ENCODE peak calls at places on chromosomes 3 and 15, in nine cellular contexts. Q is HCT116, N is endothelial cell of umbilical vein, V is sigmoid colon, U is suprapubic skin, P is GM23338, L is Panc1, T is esophagus muscularis mucosa, W is breast epithelium. S is an unnamed sample.

GRCh38 chr3:88038561-88038960 is 20.2 kb downstream of the CGGBP1 start:
- DNase-seq in L (no peak), N (no peak), Q (no peak), V (no peak), W (no peak), P (no peak), U (no peak), T (no peak), S (no peak)

GRCh38 chr3:124217542-124217941 is 225.6 kb upstream of the ROPN1 start:
- DNase-seq in T (no peak), P (peak), Q (peak), W (peak), U (no peak), L (no peak), N (peak), V (no peak), S (peak)

GRCh38 chr3:193774916-193775285 is 181.9 kb downstream of the OPA1 start:
- DNase-seq in N (no peak), P (no peak), U (no peak), W (no peak), L (no peak), V (no peak), T (peak), Q (no peak), S (no peak)

GRCh38 chr15:27201425-27201824 is 230.4 kb downstream of the GABRG3 start:
- DNase-seq in V (no peak), T (no peak), W (no peak), Q (no peak), L (no peak), N (no peak), P (peak), U (no peak), S (no peak)

GRCh38 chr3:195302436-195302835 is 31.5 kb upstream of the XXYLT1 start:
- DNase-seq in U (no peak), Q (no peak), N (no peak), V (no peak), T (no peak), L (no peak), P (no peak), W (no peak), S (no peak)

GRCh38 chr15:29889545-29890329 is 67.5 kb upstream of the TJP1 start:
- DNase-seq in P (peak), L (no peak), W (no peak), N (no peak), Q (no peak), V (no peak), T (no peak), U (no peak), S (no peak)

GRCh38 chr3:194203482-194204035 is 67.6 kb downstream of the HES1 start:
- DNase-seq in Q (no peak), V (no peak), T (no peak), N (no peak), W (no peak), U (no peak), L (no peak), P (peak), S (no peak)

GRCh38 chr3:133049491-133049890 is 11.3 kb downstream of the TMEM108 start:
- DNase-seq in T (no peak), U (no peak), L (no peak), P (no peak), V (no peak), Q (no peak), N (no peak), W (no peak), S (no peak)

GRCh38 chr3:124887177-124887995 is at the start of gene ITGB5:
- DNase-seq in Q (peak), T (peak), P (peak), N (peak), L (no peak), V (peak), U (peak), W (peak), S (peak)

GRCh38 chr3:13064964-13065363 is 8.3 kb downstream of the IQSEC1 start:
- DNase-seq in Q (no peak), P (no peak), N (no peak), U (no peak), W (no peak), L (no peak), T (no peak), V (no peak), S (no peak)

GRCh38 chr3:111735271-111735758 is 123.8 kb upstream of the PHLDB2 start:
- DNase-seq in T (peak), W (no peak), V (no peak), L (no peak), P (no peak), N (peak), Q (peak), U (no peak), S (no peak)

GRCh38 chr3:78139166-78139565 is 1099.3 kb downstream of the ROBO2 start:
- DNase-seq in Q (no peak), P (no peak), N (peak), U (no peak), W (no peak), L (no peak), T (no peak), V (no peak), S (no peak)

GRCh38 chr3:87354399-87354798 is 78.0 kb upstream of the POU1F1 start:
- DNase-seq in T (no peak), P (no peak), L (no peak), Q (no peak), N (no peak), V (no peak), W (no peak), U (no peak), S (peak)

GRCh38 chr3:4746241-4746958 is 232.8 kb upstream of the BHLHE40 start:
- DNase-seq in V (no peak), N (no peak), T (no peak), Q (no peak), U (no peak), W (no peak), P (no peak), L (no peak), S (no peak)

GRCh38 chr3:108602249-108602934 is 12.9 kb downstream of the DZIP3 start:
- DNase-seq in T (no peak), V (no peak), N (no peak), P (peak), W (no peak), L (no peak), U (no peak), Q (no peak), S (no peak)

GRCh38 chr3:9769426-9770275 is at the start of gene CAMK1:
- DNase-seq in W (peak), Q (no peak), L (no peak), T (no peak), N (peak), P (peak), V (peak), U (peak), S (peak)

GRCh38 chr3:143001034-143001368 is 369 bp upstream of the U2SURP start:
- DNase-seq in L (no peak), V (no peak), N (no peak), U (no peak), Q (no peak), W (peak), T (peak), P (no peak), S (no peak)

DNA sequence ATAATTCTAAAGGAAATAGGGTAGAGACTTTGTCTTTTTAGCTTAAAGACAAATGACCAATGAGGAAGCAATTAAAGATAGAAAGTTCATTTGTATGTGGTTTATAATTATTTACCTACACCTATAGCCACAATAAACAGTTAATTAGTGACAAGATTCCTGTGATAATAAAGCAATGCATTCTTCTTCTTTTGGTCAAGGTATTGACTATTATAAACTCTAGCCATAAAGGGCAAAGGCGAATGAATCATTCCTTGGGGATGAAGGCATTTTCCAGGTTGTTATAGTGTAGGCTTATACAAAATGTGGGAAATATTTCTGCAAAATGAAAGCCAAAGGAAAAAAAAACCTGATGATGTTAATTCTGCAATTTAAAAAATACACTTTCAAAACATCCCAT is 115.4 kb downstream of the PLD1 start:
- DNase-seq in P (no peak), L (no peak), N (no peak), T (no peak), W (no peak), Q (no peak), V (no peak), U (no peak), S (no peak)
- TF ChIP-seq POLR2AphosphoS5 in P (no peak), L (no peak), N (no peak), T (no peak), W (no peak), Q (no peak), V (no peak), U (no peak), S (no peak)

DNA sequence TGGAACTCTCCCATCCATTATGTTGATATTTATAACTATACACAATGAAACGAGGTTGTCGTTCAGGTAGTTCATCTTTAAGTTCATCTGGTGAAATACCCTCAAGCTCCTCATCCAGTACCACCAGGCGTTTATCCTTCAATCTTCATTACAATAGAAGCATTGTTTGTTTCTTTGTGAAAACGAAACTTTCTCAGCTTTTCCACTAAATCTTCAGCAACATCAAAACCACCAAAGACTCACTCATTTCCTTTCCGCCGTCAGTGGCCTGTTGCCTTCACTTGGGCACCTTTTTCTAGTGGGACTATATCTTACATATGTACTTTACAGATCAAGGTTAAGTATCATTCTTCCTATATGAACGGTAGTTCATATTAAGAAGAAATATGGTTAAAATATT is 44.1 kb upstream of the TFG start:
- DNase-seq in Q (no peak), W (no peak), L (no peak), T (no peak), N (no peak), U (no peak), P (no peak), V (no peak), S (no peak)
- H3K4me3 ChIP-seq in Q (no peak), W (no peak), L (no peak), T (no peak), N (no peak), U (no peak), P (no peak), V (no peak), S (no peak)

GRCh38 chr3:69817988-69818387 is 78.7 kb downstream of the MITF start:
- DNase-seq in U (no peak), P (no peak), Q (no peak), W (no peak), N (no peak), V (no peak), L (no peak), T (no peak), S (no peak)

GRCh38 chr3:69822501-69822900 is 83.2 kb downstream of the MITF start:
- DNase-seq in L (no peak), P (no peak), N (no peak), U (no peak), W (no peak), V (no peak), Q (no peak), T (no peak), S (no peak)

GRCh38 chr3:69823710-69824109 is 84.4 kb downstream of the MITF start:
- DNase-seq in P (no peak), W (no peak), U (no peak), T (no peak), Q (no peak), V (no peak), L (no peak), N (no peak), S (no peak)

GRCh38 chr3:69819283-69819682 is 80.0 kb downstream of the MITF start:
- DNase-seq in N (no peak), V (peak), P (no peak), W (no peak), Q (no peak), L (no peak), U (no peak), T (no peak), S (no peak)

GRCh38 chr3:69821133-69821532 is 81.9 kb downstream of the MITF start:
- DNase-seq in T (no peak), Q (no peak), P (no peak), U (no peak), V (no peak), L (no peak), W (no peak), N (no peak), S (no peak)
- TF ChIP-seq POLR2AphosphoS5 in T (no peak), Q (no peak), P (no peak), U (no peak), V (no peak), L (no peak), W (no peak), N (no peak), S (no peak)

GRCh38 chr15:95324596-95325135 is 1005.8 kb upstream of the NR2F2 start:
- DNase-seq in P (no peak), L (no peak), W (no peak), V (no peak), Q (no peak), T (no peak), U (no peak), N (peak), S (no peak)

GRCh38 chr15:95325763-95326688 is 1004.5 kb upstream of the NR2F2 start:
- DNase-seq in T (no peak), W (no peak), P (no peak), L (no peak), Q (no peak), V (no peak), N (peak), U (no peak), S (no peak)

GRCh38 chr15:95327661-95328060 is 1002.8 kb upstream of the NR2F2 start:
- DNase-seq in U (no peak), V (no peak), W (no peak), P (peak), N (peak), L (no peak), T (no peak), Q (no peak), S (no peak)

GRCh38 chr15:95326689-95327525 is 1003.6 kb upstream of the NR2F2 start:
- DNase-seq in Q (no peak), P (peak), U (no peak), W (no peak), L (no peak), V (peak), N (peak), T (no peak), S (no peak)

DNA sequence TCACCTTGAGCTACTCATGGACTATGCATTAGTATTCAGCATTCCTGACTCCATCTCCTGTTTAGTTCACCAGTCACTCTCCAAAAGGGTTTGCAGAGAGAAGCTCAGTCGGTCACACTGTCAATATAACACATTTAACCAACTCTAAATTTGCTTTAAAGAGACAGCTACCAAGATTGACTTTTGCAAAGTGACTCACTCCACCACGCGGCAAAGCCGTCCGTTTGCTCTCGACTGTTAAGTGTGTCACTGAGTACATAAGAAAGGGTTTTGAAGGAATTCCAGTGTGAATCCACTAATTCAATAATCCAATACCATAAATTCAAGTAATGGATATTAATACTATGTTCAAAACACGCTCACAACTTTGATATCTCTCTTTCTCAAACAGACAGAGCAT is 1006.7 kb upstream of the NR2F2 start:
- DNase-seq in T (no peak), N (peak), W (no peak), U (no peak), V (no peak), P (no peak), L (peak), Q (no peak), S (no peak)
- H3K4me3 ChIP-seq in T (no peak), N (no peak), W (no peak), U (no peak), V (no peak), P (no peak), L (no peak), Q (no peak), S (no peak)

DNA sequence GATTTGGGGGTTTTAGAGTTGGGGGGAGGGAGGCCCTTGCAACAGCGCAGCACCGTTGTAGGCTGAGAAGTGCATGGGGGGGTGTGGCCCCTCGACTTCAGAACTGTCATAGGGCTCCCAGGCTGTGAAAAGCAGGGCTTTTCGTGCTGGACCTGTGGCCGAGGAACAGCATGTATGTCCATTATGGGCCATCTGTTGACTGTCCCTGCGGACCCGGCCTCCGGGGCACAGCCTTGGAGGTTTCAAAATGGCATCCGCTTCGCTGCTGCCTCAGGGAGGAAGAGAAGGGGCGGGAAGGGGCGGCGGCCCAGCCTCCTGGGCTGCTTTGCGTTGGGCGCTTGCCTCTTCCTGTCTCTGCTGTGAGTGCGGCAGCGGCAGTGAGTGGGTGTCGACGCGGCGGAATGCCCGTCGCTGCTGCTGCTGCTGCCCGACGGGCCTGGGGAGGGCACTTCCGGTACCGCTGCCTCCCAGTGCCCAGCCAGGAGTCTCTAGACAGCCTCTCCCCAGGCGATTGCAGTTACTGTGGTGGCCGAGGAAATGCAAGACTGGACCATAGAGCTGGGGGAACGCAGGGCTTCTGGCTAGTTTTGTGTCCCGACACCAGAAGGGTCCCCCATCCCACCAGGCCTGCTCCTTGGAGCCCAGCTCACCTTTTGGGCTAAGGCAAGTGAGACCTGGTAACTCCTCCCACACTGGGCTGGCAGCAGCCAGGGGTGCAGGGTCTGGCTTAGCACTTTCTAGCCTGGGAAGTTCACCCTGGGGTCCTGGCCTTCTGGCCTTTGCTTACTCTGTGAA is 1.9 kb downstream of the GNAI2 start:
- DNase-seq in N (peak), L (no peak), U (peak), Q (no peak), W (peak), V (peak), T (peak), P (peak), S (peak)
- TF ChIP-seq POLR2AphosphoS5 in N (peak), L (peak), U (peak), Q (no peak), W (peak), V (peak), T (peak), P (peak), S (peak)

GRCh38 chr3:30665539-30665938 is 59.1 kb downstream of the TGFBR2 start:
- DNase-seq in L (no peak), Q (no peak), U (no peak), N (no peak), W (no peak), T (no peak), V (no peak), P (no peak), S (no peak)

GRCh38 chr3:30664449-30664848 is 58.0 kb downstream of the TGFBR2 start:
- DNase-seq in W (no peak), T (no peak), N (peak), P (no peak), V (no peak), L (no peak), Q (no peak), U (no peak), S (no peak)

GRCh38 chr3:30663533-30664241 is 57.3 kb downstream of the TGFBR2 start:
- DNase-seq in T (no peak), V (no peak), Q (no peak), N (no peak), W (no peak), U (no peak), P (no peak), L (no peak), S (no peak)

GRCh38 chr3:30666564-30667249 is 60.3 kb downstream of the TGFBR2 start:
- DNase-seq in N (no peak), V (no peak), U (no peak), T (no peak), L (no peak), P (peak), W (no peak), Q (no peak), S (no peak)

GRCh38 chr3:30664884-30665283 is 58.5 kb downstream of the TGFBR2 start:
- DNase-seq in P (no peak), V (no peak), L (no peak), N (peak), Q (no peak), T (no peak), W (no peak), U (no peak), S (no peak)
- H3K4me3 ChIP-seq in P (no peak), V (no peak), L (no peak), N (no peak), Q (no peak), T (no peak), W (no peak), U (no peak), S (no peak)

GRCh38 chr15:48963524-48964113 is at the start of gene SHC4:
- DNase-seq in P (peak), V (peak), L (no peak), W (peak), N (peak), Q (no peak), U (peak), T (no peak), S (peak)
- TF ChIP-seq POLR2AphosphoS5 in P (no peak), V (no peak), L (no peak), W (no peak), N (no peak), Q (no peak), U (no peak), T (peak), S (no peak)

GRCh38 chr15:67835349-67836133 is 4.3 kb downstream of the RNU6-1 start:
- DNase-seq in W (no peak), U (peak), T (no peak), P (peak), Q (no peak), V (peak), L (no peak), N (no peak), S (peak)
- H3K4me3 ChIP-seq in W (peak), U (peak), T (peak), P (peak), Q (no peak), V (no peak), L (peak), N (no peak), S (peak)

DNA sequence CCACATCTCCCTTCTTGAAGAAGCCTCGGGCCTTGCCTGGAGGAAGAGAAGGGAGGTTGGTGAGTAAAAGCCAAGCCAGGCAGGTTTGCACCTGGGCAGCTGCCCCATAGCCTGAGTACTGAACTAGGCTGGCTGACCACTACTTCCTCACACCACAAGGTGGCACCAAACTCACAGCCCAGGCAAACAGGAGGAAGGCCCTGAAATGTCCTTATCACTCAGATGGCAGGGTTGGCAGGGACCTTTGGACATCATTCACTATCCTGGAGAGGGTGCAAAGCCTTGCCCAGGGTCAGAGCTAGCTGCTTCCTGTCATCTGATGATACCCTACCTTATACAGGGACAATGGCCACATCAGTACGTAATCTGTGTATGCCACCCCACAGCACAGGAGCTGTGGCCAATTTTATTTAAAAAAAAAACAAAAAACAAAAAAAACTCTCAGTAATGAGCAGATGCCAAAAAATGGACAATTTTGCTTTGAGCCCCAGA is 2.2 kb upstream of the GRAMD2A start:
- DNase-seq in U (peak), T (no peak), N (peak), W (peak), P (peak), V (peak), Q (peak), L (peak), S (no peak)
- TF ChIP-seq POLR2AphosphoS5 in U (no peak), T (peak), N (no peak), W (no peak), P (no peak), V (no peak), Q (peak), L (no peak), S (no peak)

GRCh38 chr3:128845119-128845518 is 34.3 kb upstream of the ACAD9 start:
- DNase-seq in N (no peak), P (peak), L (no peak), W (no peak), V (no peak), Q (no peak), U (no peak), T (no peak), S (no peak)
- H3K4me3 ChIP-seq in N (no peak), P (peak), L (no peak), W (peak), V (no peak), Q (no peak), U (no peak), T (peak), S (no peak)